ENCODE peak calls at places on chromosomes 1 and 21, in seven cellular contexts. W is foreskin fibroblast, I is AG04450, F is foreskin keratinocyte, J is fibroblast of villous mesenchyme, C is fibroblast of mammary gland, M is heart right ventricle. V is an unnamed sample.
A peak's percentile ranks its signal among the peaks of the same experiment; 100 is the strongest.

GRCh38 chr1:161052899-161053298 is 7.1 kb upstream of the USF1 start:
- DNase-seq in C (peak; percentile 54), J (no peak), I (no peak), F (no peak), W (peak; percentile 12), M (no peak), V (no peak)

GRCh38 chr1:41329662-41330587 is 31.3 kb upstream of the FOXO6 start:
- DNase-seq in F (no peak), M (no peak), C (no peak), W (no peak), J (no peak), I (no peak), V (no peak)

GRCh38 chr1:77671836-77672235 is 10.6 kb downstream of the ZZZ3 start:
- DNase-seq in F (no peak), I (no peak), C (peak; percentile 47), W (peak; percentile 36), M (no peak), J (peak; percentile 46), V (no peak)

GRCh38 chr1:107273515-107273914 is 132.7 kb downstream of the NTNG1 start:
- DNase-seq in I (no peak), C (no peak), F (no peak), W (no peak), J (no peak), M (no peak), V (no peak)

GRCh38 chr1:21012937-21013336 is 163.8 kb downstream of the EIF4G3 start:
- DNase-seq in C (peak; percentile 51), J (peak; percentile 68), W (no peak), F (no peak), I (no peak), M (no peak), V (no peak)

GRCh38 chr21:41322496-41323382 is 6.1 kb downstream of the FAM3B start:
- DNase-seq in M (no peak), C (no peak), F (no peak), I (no peak), J (no peak), W (no peak), V (no peak)

GRCh38 chr1:23097316-23097715 is 71.3 kb downstream of the LUZP1 start:
- DNase-seq in I (no peak), M (no peak), C (no peak), W (no peak), F (no peak), J (peak; percentile 58), V (no peak)

GRCh38 chr1:34928066-34928864 is 1.2 kb downstream of the DLGAP3 start:
- DNase-seq in I (no peak), J (no peak), F (no peak), C (no peak), W (no peak), M (no peak), V (no peak)

DNA sequence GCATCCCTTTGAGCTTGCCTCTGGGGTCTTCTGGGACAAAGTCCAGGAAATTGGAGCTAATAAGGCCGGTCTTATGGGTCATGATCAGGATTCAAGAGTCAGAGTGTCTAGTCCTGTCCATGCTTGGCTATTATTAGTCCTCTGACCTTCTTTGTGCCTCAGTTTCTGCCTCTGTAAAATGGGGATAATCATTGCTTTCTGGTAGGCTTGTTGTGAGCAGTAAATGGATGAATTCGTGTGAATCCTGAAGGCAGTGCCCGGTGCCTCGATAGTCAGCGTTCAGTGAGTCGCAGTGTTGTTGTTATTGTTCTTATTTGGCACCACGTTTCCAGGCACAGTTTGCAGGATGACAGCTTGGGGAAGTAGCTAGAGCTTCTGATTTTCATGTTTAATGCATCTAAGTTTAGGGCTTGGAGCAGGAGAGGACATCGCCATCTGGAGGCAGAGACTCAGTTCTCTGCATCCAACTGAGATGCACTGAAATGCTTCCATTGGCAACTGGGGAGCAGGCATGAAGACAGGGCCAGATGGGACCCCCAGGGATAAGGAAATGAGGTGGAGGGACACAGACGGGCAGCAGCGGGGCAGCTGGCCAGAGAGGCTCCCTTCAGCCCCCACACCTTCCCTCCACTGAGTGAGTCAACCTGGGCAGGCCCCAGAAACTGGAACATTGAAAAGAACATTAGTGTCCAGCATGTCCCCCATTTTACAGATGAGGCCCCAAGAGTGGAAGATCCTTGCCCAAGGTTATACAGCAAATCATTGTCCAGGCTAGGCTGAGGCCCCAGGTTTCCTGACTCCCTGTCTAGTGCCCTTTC is 160.3 kb downstream of the PTPRU start:
- DNase-seq in W (no peak), I (no peak), F (no peak), J (peak; percentile 17), C (peak; percentile 37), M (no peak), V (no peak)
- TF ChIP-seq CTCF in W (peak; percentile 23), I (peak; percentile 45), F (peak; percentile 42), J (peak; percentile 25), C (peak; percentile 48), M (no peak), V (peak; percentile 43)

DNA sequence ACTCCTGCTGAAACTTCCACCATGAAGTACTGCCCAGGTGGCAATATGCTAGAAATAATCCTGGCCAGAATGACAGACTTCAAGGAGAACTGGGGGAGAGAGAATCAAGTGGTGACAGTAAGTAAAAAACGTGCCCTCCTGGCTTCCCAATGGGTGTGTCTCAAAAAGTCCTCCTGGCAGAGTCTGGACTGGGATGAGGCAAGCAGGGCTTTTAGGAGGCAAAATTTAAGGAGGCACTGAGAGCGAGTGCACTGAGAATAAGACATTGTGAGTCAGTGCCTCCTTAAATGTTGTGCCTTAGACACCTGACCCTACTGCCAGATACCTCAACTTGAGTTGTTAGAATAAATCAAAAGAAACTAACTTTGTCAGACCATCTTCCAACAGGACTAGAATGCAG is 2.2 kb downstream of the LRRC52 start:
- DNase-seq in M (no peak), W (no peak), J (no peak), F (no peak), C (no peak), I (no peak), V (no peak)
- TF ChIP-seq CTCF in M (no peak), W (no peak), J (no peak), F (no peak), C (no peak), I (no peak), V (no peak)

DNA sequence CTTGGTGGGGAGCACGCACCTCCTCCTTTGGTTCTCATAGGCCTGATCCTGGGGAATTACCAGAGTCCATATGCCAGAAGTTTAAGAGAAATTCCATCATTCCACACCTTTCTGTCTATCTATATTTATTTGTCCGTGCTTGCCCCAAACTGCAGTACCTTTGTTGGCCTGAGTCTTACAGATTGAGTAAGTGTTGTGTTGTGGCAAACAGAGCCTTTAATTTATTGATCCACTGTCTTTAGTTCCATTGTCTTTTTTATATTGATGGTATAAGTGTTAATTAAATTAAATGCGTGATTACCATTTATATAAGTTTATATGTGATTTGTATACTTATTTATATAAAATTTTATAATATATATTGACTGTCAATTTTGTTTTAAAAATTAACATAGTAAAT is 4.9 kb downstream of the SH3BGR start:
- DNase-seq in I (no peak), M (no peak), J (no peak), C (no peak), F (no peak), W (no peak), V (no peak)
- TF ChIP-seq CTCF in I (peak; percentile 32), M (peak; percentile 42), J (no peak), C (peak; percentile 22), F (peak; percentile 40), W (peak; percentile 5), V (peak; percentile 28)

GRCh38 chr1:28111157-28111556 is 22.7 kb upstream of the EYA3 start:
- DNase-seq in C (peak; percentile 7), I (no peak), J (no peak), M (no peak), W (no peak), F (no peak), V (no peak)
- TF ChIP-seq CTCF in C (no peak), I (no peak), J (no peak), M (no peak), W (no peak), F (no peak), V (no peak)

GRCh38 chr1:215114154-215114933 is 31.8 kb downstream of the KCNK2 start:
- DNase-seq in F (peak; percentile 84), M (no peak), C (peak; percentile 94), W (peak; percentile 65), I (peak; percentile 34), J (peak; percentile 42), V (peak; percentile 84)
- TF ChIP-seq CTCF in F (no peak), M (no peak), C (no peak), W (no peak), I (no peak), J (no peak), V (no peak)

GRCh38 chr1:151189638-151190445 is at the start of gene VPS72:
- DNase-seq in I (peak; percentile 76), J (peak; percentile 91), C (peak; percentile 87), W (peak; percentile 86), M (peak; percentile 81), F (peak; percentile 69), V (no peak)
- TF ChIP-seq CTCF in I (no peak), J (no peak), C (no peak), W (no peak), M (no peak), F (peak; percentile 17), V (no peak)

GRCh38 chr1:51953079-51953478 is 37.4 kb downstream of the RAB3B start:
- DNase-seq in M (no peak), C (no peak), W (no peak), F (no peak), J (no peak), I (no peak), V (no peak)
- TF ChIP-seq CTCF in M (no peak), C (no peak), W (no peak), F (no peak), J (no peak), I (no peak), V (no peak)

V was measured in epithelial cell of proximal tubule.